ENCODE peak calls at places on chromosomes 7 and 10, in four cellular contexts. E is Calu3; L is foreskin fibroblast; A is CD8-positive, alpha-beta T cell. G is an unnamed sample.
A peak's percentile ranks its signal among the peaks of the same experiment; 100 is the strongest.

GRCh38 chr10:44883581-44884331 is 27.4 kb upstream of the TMEM72 start:
- DNase-seq in L (no peak), A (no peak), E (no peak), G (no peak)

GRCh38 chr10:102113261-102113955 is 6.8 kb downstream of the LDB1 start:
- DNase-seq in A (no peak), E (no peak), L (peak; percentile 43), G (no peak)

GRCh38 chr7:4633012-4633411 is 49.1 kb upstream of the FOXK1 start:
- DNase-seq in A (no peak), E (peak; percentile 65), L (peak; percentile 64), G (no peak)

GRCh38 chr7:1283941-1284742 is 51.5 kb downstream of the UNCX start:
- DNase-seq in A (no peak), E (no peak), L (no peak), G (no peak)

GRCh38 chr7:6226194-6226799 is 46.1 kb downstream of the CYTH3 start:
- DNase-seq in L (peak; percentile 86), E (peak; percentile 12), A (no peak), G (no peak)

GRCh38 chr10:114540191-114540590 is 117.9 kb downstream of the ABLIM1 start:
- DNase-seq in L (no peak), A (no peak), E (no peak), G (no peak)

GRCh38 chr7:132134814-132135445 is 441.3 kb downstream of the PLXNA4 start:
- DNase-seq in A (no peak), L (no peak), E (no peak), G (no peak)

GRCh38 chr10:34753014-34753757 is 61.9 kb downstream of the PARD3 start:
- DNase-seq in L (no peak), E (no peak), A (no peak), G (no peak)

GRCh38 chr10:131003455-131003854 is 308.1 kb downstream of the TCERG1L start:
- DNase-seq in E (no peak), L (no peak), A (no peak), G (no peak)

GRCh38 chr7:101923276-101923985 is 106.0 kb downstream of the CUX1 start:
- DNase-seq in A (no peak), L (peak; percentile 46), E (no peak), G (no peak)

GRCh38 chr7:147472556-147472955 is 1118.0 kb upstream of the C7orf33 start:
- DNase-seq in A (no peak), L (no peak), E (no peak), G (no peak)

GRCh38 chr7:29854257-29854938 is 48.1 kb downstream of the WIPF3 start:
- DNase-seq in E (peak; percentile 58), A (no peak), L (peak; percentile 27), G (no peak)

DNA sequence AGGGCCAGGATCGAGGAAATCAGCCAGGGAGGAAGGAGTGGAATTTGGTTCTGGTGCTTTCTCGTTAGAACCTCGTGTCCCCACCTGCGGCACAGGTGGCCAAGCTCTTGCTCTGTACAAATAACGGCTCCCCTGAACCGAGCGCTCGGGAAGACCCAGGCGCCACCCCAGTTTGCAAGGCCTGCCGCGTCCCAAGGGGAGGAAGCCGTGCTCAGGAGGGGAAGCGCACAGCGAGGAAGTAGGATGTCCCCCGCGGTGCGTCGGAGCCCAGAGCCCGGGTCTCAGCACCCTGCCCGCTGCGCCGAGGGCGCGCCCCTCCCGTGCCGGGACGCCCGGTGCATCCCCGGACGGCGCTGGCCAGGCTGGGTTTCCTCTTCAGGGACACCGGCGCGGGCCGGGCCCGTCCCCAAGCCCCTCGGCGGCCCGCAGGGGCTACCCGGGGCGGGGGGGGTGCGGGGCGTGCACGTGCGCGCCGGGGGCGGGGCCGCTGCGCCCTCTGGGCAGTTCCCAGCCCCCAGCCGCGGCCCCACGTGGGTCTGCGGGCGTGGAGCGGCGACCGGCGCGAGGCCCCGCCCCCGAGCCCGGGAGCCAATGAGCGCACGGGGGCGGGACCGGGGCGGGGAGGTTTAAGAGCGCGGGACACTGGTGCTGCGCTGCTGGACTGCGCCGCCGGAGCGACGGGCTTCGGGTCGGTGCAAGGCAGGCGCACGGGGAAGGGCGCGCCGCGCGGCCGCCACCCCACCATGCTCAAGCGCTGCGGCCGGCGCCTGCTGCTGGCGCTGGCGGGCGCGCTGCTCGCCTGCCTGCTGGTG is at the start of gene LFNG:
- DNase-seq in L (peak; percentile 97), E (peak; percentile 97), A (peak; percentile 78), G (peak; percentile 99)
- TF ChIP-seq CTCF in L (no peak), E (no peak), A (no peak), G (no peak)

DNA sequence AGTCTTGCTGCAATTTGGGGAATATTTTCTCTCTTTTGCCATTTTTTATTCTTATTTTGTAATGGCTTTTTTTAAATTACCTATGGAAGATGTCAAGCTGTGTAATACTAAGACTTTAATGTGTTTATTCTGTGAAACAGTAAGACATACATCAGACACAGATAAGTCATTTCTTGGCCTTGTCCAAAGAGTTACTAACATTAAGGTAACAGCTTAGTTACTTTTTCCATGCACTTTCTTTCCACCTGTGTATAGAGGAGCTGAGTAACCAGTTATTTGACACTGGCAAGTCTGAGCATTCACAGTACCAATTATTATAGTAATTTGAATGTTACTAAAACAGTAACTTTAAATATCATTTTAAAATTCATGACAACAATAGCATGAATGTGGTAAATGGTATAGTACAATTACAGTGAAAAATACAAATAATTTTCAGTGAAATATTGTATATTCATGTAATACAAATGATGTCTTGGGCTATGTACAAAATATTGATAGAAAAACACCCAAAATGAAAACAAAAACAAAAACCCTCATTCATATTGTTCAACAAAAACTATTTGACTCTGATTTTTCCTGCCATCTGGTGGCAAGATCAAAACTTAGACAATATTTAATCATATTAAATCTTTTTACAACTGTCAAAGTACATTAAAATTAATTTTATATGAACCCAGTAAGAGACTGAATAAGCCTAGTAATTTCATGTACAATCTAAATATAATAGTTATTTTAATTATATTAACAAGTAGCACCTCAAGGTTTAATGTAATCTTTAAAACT is 259.8 kb upstream of the SEMA3A start:
- DNase-seq in E (no peak), L (peak; percentile 34), A (no peak), G (no peak)
- TF ChIP-seq CTCF in E (no peak), L (no peak), A (no peak), G (peak; percentile 44)

GRCh38 chr7:95476904-95477594 is 8.7 kb upstream of the ASB4 start:
- DNase-seq in E (peak; percentile 40), A (peak; percentile 19), L (peak; percentile 82), G (no peak)
- TF ChIP-seq CTCF in E (peak; percentile 31), A (peak; percentile 96), L (peak; percentile 62), G (peak; percentile 85)

DNA sequence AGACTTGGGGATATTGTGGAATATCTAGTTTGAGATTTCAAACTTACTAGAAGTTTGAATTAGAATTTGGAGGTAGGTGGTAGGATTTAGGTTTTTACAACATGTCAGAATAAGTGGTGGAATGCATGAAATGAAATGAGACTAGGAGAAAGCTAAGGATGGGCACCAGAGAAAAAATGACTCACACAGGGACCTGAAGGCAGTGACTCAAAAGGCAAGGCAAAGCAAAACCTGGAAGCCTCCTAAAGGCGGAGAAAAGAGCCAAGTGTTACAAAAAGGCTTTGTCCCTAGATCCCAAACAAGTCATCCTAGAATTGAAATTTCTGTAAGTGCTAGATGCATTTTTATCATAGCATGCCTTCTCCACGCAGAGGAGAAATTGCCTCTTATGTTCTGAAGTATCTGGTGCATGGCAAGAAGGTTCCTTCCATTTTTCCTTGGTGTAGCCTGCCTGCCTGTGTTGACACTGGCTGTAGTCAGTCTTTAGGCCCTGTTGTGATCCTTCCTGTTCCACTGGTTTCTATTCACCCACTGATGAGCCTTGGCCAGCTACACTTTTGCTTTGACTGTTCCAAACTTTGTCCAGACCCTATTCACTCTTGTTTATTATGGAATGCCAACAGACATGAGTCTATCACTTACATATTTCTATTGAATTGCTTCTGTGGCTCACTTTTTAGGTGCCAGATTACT is 109.3 kb downstream of the ETV1 start:
- DNase-seq in E (no peak), A (no peak), L (peak; percentile 74), G (no peak)
- TF ChIP-seq CTCF in E (no peak), A (no peak), L (no peak), G (no peak)

GRCh38 chr10:94094540-94094939 is 100.8 kb downstream of the PLCE1 start:
- DNase-seq in E (no peak), A (no peak), L (no peak), G (no peak)

GRCh38 chr10:94088926-94089381 is 95.2 kb downstream of the PLCE1 start:
- DNase-seq in E (no peak), A (no peak), L (peak; percentile 61), G (no peak)

GRCh38 chr10:94097656-94098055 is 103.9 kb downstream of the PLCE1 start:
- DNase-seq in E (no peak), L (peak; percentile 37), A (no peak), G (no peak)

GRCh38 chr10:94093286-94093905 is 99.7 kb downstream of the PLCE1 start:
- DNase-seq in A (no peak), E (no peak), L (no peak), G (no peak)

DNA sequence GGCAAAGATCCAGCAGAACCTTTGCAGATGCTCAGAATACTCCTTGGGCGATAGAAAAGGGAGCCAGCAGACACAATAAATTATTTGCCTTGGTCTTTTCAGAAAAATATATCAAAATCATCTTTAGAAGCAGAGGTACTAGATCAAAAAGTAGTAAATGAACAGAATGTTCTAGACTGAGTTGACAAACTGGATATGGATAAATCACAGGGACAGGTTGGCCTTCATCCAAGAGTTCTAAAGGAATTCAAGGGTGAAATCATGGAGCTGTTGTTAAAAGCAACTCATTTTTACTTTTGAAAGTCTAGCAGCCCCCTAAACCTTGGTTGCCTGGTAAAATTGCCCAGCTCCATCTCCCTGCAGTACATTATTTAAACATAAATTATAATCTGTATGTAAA is 99.1 kb downstream of the PLCE1 start:
- DNase-seq in A (no peak), E (no peak), L (peak; percentile 26), G (no peak)
- TF ChIP-seq CTCF in A (no peak), E (no peak), L (no peak), G (no peak)

DNA sequence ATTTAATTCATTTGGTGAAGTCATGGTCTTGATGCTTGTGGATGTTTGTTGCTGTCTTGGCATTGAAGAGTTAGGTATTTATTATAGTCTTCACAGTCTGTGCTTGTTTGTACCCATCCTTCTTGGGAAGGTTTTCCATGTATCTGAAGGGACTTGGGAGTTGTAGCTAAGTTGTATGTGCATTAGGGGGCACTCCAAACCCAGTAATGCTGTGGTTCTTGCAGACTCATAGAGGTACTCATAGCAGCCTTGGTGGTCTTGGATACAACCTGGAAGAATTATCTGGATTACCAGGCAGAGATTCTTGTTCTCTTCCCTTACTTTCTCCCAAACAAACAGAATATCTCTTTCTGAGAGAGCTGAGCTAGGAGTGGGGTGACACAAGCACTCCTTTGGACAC is 93.2 kb downstream of the ADCYAP1R1 start:
- DNase-seq in E (no peak), L (no peak), A (no peak), G (no peak)
- TF ChIP-seq CTCF in E (peak; percentile 16), L (no peak), A (no peak), G (no peak)

GRCh38 chr10:31888442-31888841 is 40.2 kb downstream of the ARHGAP12 start:
- DNase-seq in L (no peak), E (no peak), A (no peak), G (no peak)
- TF ChIP-seq CTCF in L (no peak), E (no peak), A (no peak), G (no peak)